ENCODE peak calls at places on chromosomes 13 and 19, in seven cellular contexts. Y is BJ; X is left lung; V is CD8-positive, alpha-beta T cell; M is prostate gland; Z is endodermal cell; L is Panc1. Q is an unnamed sample.

GRCh38 chr13:32254916-32255743 is 60.0 kb downstream of the ZAR1L start:
- DNase-seq in Y (no peak), X (no peak), V (no peak), M (no peak), Z (no peak), L (no peak), Q (no peak)

GRCh38 chr13:27309967-27310598 is 39.5 kb downstream of the RASL11A start:
- DNase-seq in Y (peak), X (no peak), V (no peak), M (no peak), Z (no peak), L (peak), Q (no peak)

GRCh38 chr13:32170841-32171240 is 139.3 kb downstream of the FRY start:
- DNase-seq in Y (no peak), X (no peak), V (no peak), M (no peak), Z (no peak), L (no peak), Q (no peak)

GRCh38 chr13:100108913-100109507 is 20.1 kb downstream of the PCCA start:
- DNase-seq in Y (no peak), X (no peak), V (no peak), M (no peak), Z (no peak), L (no peak), Q (no peak)

GRCh38 chr19:45717983-45718650 is 12.6 kb downstream of the FBXO46 start:
- DNase-seq in Y (no peak), X (no peak), V (no peak), M (no peak), Z (no peak), L (no peak), Q (no peak)

GRCh38 chr13:109331898-109332297 is 454.5 kb downstream of the IRS2 start:
- DNase-seq in Y (peak), X (no peak), V (no peak), M (no peak), Z (no peak), L (no peak), Q (no peak)

GRCh38 chr13:93875527-93875926 is 604.0 kb downstream of the DCT start:
- DNase-seq in Y (no peak), X (no peak), V (no peak), M (no peak), Z (no peak), L (no peak), Q (no peak)

GRCh38 chr19:10352764-10353671 is 13.6 kb upstream of the ICAM3 start:
- DNase-seq in Y (no peak), X (no peak), V (no peak), M (no peak), Z (peak), L (no peak), Q (no peak)

GRCh38 chr19:7729211-7729610 is 2.7 kb downstream of the CLEC4G start:
- DNase-seq in Y (no peak), X (no peak), V (no peak), M (no peak), Z (peak), L (no peak), Q (peak)

GRCh38 chr19:2328401-2329161 is at the start of the genes LSM7 and SPPL2B:
- DNase-seq in Y (peak), X (peak), V (peak), M (peak), Z (peak), L (no peak), Q (peak)

GRCh38 chr19:49064029-49064629 is 489 bp downstream of the NTF4 start:
- DNase-seq in Y (no peak), X (no peak), V (no peak), M (peak), Z (peak), L (no peak), Q (peak)

GRCh38 chr13:43405457-43405856 is 381.3 kb downstream of the ENOX1 start:
- DNase-seq in Y (no peak), X (no peak), V (no peak), M (no peak), Z (no peak), L (no peak), Q (no peak)

GRCh38 chr13:99730403-99730802 is 229.1 kb downstream of the TM9SF2 start:
- DNase-seq in Y (no peak), X (no peak), V (no peak), M (no peak), Z (no peak), L (no peak), Q (no peak)

GRCh38 chr13:72109863-72110262 is 242.9 kb upstream of the DACH1 start:
- DNase-seq in Y (no peak), X (no peak), V (no peak), M (no peak), Z (no peak), L (no peak), Q (no peak)

GRCh38 chr19:4715529-4716221 is 8.0 kb downstream of the DPP9 start:
- DNase-seq in Y (no peak), X (peak), V (no peak), M (no peak), Z (no peak), L (no peak), Q (no peak)

GRCh38 chr19:4829001-4829712 is 2.4 kb downstream of the TICAM1 start:
- DNase-seq in Y (no peak), X (no peak), V (no peak), M (no peak), Z (no peak), L (no peak), Q (peak)

GRCh38 chr13:28707629-28708427 is 10.9 kb downstream of the SLC46A3 start:
- DNase-seq in Y (peak), X (no peak), V (no peak), M (no peak), Z (no peak), L (no peak), Q (peak)
- TF ChIP-seq CTCF in Y (no peak), X (no peak), V (no peak), M (no peak), Z (no peak), L (no peak), Q (no peak)

GRCh38 chr19:30117636-30118145 is 175.7 kb downstream of the URI1 start:
- DNase-seq in Y (no peak), X (no peak), V (no peak), M (no peak), Z (no peak), L (no peak), Q (no peak)

GRCh38 chr19:30116984-30117555 is 175.0 kb downstream of the URI1 start:
- DNase-seq in Y (no peak), X (no peak), V (no peak), M (no peak), Z (no peak), L (no peak), Q (no peak)

GRCh38 chr19:30118760-30119159 is 176.7 kb downstream of the URI1 start:
- DNase-seq in Y (no peak), X (no peak), V (no peak), M (no peak), Z (no peak), L (no peak), Q (no peak)

GRCh38 chr19:30119180-30119920 is 177.3 kb downstream of the URI1 start:
- DNase-seq in Y (no peak), X (no peak), V (no peak), M (no peak), Z (no peak), L (no peak), Q (no peak)

DNA sequence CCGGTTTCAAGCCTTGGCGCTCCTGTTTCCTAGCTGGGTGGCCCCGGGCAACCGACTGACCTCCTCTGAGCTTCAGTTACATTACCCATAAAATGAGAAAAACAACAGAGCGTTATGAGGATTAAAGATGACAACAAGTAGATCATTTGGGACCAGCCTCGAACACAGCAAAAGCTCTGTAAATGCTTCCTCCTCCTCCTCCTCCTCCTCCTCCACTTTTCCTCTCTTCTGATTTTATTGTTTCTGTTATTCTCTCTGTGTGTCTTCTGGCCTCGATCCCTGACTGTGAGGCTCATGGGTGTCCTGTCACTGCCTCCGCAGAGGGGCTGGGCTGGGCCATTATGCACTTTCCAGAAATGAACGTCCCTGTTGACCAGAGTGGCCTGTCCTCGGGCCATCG is 176.2 kb downstream of the URI1 start:
- DNase-seq in Y (no peak), X (no peak), V (no peak), M (no peak), Z (no peak), L (no peak), Q (no peak)
- TF ChIP-seq CTCF in Y (no peak), X (no peak), V (no peak), M (no peak), Z (no peak), L (no peak), Q (no peak)

GRCh38 chr13:82739881-82740280 is 1142.4 kb downstream of the SLITRK1 start:
- DNase-seq in Y (no peak), X (no peak), V (no peak), M (no peak), Z (no peak), L (no peak), Q (no peak)
- TF ChIP-seq CTCF in Y (peak), X (no peak), V (no peak), M (no peak), Z (peak), L (no peak), Q (no peak)

GRCh38 chr19:9321338-9321737 is 2.6 kb upstream of the ZNF559 start:
- DNase-seq in Y (no peak), X (no peak), V (no peak), M (no peak), Z (no peak), L (no peak), Q (no peak)

GRCh38 chr19:9324584-9324962 is 594 bp downstream of the ZNF559 start:
- DNase-seq in Y (no peak), X (no peak), V (no peak), M (no peak), Z (no peak), L (no peak), Q (peak)

GRCh38 chr19:9323557-9323918 is 441 bp upstream of the ZNF559 start:
- DNase-seq in Y (peak), X (peak), V (no peak), M (peak), Z (no peak), L (peak), Q (no peak)

GRCh38 chr19:9329999-9330398 is 6.0 kb downstream of the ZNF559 start:
- DNase-seq in Y (no peak), X (no peak), V (no peak), M (no peak), Z (no peak), L (no peak), Q (no peak)

DNA sequence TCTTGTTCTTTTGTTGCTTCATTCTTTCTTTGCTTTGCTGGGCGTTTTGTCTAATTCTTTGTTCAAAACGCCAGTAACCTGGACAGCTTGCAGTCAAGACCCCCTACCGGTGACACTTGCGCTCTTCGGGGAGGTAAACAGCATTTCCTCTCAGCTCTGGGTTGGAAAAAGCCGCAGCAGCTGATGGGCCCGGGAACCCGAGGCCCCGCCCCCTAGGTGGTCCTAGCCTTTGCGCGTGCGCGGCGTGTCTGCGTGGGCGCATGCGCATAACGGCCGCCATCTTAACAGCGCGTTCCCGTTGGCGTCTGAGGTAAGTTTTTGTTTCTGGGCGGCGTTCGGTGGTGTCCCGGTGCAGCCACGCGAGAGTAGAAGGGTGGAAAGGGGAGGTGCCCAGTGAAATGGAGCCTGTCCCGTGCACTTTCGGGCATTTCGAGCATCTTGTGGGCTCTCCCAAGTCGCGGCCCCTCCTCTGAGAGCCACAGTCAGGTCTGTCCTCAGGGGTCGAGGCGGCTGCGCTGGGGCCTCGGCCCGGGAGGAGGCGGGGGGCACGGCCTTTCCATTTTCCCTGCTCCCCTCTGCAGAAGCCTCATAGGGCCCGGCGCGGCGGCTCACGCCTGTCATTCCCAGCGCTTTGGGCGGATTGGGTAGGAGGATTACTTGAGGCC is at the start of gene ZNF559:
- DNase-seq in Y (peak), X (peak), V (peak), M (peak), Z (peak), L (peak), Q (peak)
- TF ChIP-seq CTCF in Y (peak), X (peak), V (peak), M (peak), Z (peak), L (no peak), Q (no peak)

GRCh38 chr19:14728595-14728994 is 38.7 kb downstream of the ZNF333 start:
- DNase-seq in Y (no peak), X (no peak), V (no peak), M (no peak), Z (no peak), L (no peak), Q (no peak)
- TF ChIP-seq CTCF in Y (no peak), X (no peak), V (no peak), M (no peak), Z (no peak), L (no peak), Q (no peak)

GRCh38 chr19:15379996-15380647 is 535 bp upstream of the AKAP8 start:
- DNase-seq in Y (no peak), X (peak), V (no peak), M (peak), Z (peak), L (no peak), Q (peak)
- TF ChIP-seq CTCF in Y (no peak), X (no peak), V (no peak), M (no peak), Z (peak), L (no peak), Q (no peak)

DNA sequence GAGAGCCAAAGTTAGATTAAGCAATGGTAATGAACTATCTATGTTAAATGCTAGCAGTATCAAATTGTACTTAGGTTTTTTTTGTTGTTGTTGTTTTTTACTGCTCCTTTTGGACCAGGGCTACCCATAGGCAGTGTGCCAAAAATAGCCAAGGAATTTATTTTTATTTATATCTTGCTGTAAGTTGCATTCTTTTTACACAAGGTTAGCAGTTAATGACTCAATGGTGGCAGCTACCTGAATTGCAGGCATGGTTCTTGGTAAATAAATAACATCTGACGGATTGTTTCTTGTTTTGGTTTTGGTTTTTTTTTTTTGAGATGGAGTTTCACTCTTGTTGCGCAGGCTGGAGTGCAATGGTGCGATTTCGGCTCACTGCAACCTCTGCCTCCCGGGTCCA is 194.8 kb upstream of the TSC22D1 start:
- DNase-seq in Y (no peak), X (no peak), V (no peak), M (no peak), Z (no peak), L (no peak), Q (no peak)
- TF ChIP-seq CTCF in Y (no peak), X (no peak), V (no peak), M (no peak), Z (peak), L (no peak), Q (no peak)

GRCh38 chr19:27775395-27775794 is 1437.6 kb downstream of the UQCRFS1 start:
- DNase-seq in Y (no peak), X (no peak), V (no peak), M (no peak), Z (peak), L (no peak), Q (no peak)
- TF ChIP-seq CTCF in Y (peak), X (no peak), V (no peak), M (no peak), Z (no peak), L (no peak), Q (no peak)

GRCh38 chr19:16069813-16070365 is 6.4 kb upstream of the TPM4 start:
- DNase-seq in Y (no peak), X (peak), V (no peak), M (no peak), Z (no peak), L (no peak), Q (no peak)

GRCh38 chr19:16068696-16069259 is 7.5 kb upstream of the TPM4 start:
- DNase-seq in Y (no peak), X (no peak), V (no peak), M (no peak), Z (no peak), L (no peak), Q (no peak)

GRCh38 chr19:16064209-16064889 is 11.9 kb upstream of the TPM4 start:
- DNase-seq in Y (no peak), X (no peak), V (no peak), M (no peak), Z (no peak), L (no peak), Q (peak)

GRCh38 chr19:16067205-16067938 is 8.9 kb upstream of the TPM4 start:
- DNase-seq in Y (no peak), X (peak), V (no peak), M (peak), Z (no peak), L (no peak), Q (no peak)

GRCh38 chr19:16066611-16067104 is 9.6 kb upstream of the TPM4 start:
- DNase-seq in Y (no peak), X (no peak), V (peak), M (peak), Z (no peak), L (no peak), Q (peak)
- TF ChIP-seq CTCF in Y (no peak), X (peak), V (no peak), M (peak), Z (no peak), L (no peak), Q (peak)

Q was measured in GM20000.